ENCODE peak calls at places on chromosomes 13 and 19, in six cellular contexts. E is fibroblast of the conjunctiva; X is CD8-positive, alpha-beta memory T cell; N is right lobe of liver; T is glutamatergic neuron; V is activated T-cell treated with anti-CD3 and anti-CD28 coated beads for 4 hours. J is an unnamed sample.

GRCh38 chr19:45747513-45747912 is 14.3 kb downstream of the MEIOSIN start:
- DNase-seq in E (no peak), X (no peak), N (no peak), T (no peak), V (no peak), J (no peak)

GRCh38 chr19:49339364-49340068 is 4.3 kb downstream of the CD37 start:
- DNase-seq in E (peak; percentile 75), X (no peak), N (peak; percentile 86), T (peak; percentile 83), V (no peak), J (peak; percentile 91)

GRCh38 chr19:41323430-41324125 is 13.6 kb downstream of the CCDC97 start:
- DNase-seq in E (peak; percentile 88), X (no peak), N (peak; percentile 41), T (peak; percentile 67), V (no peak), J (no peak)

GRCh38 chr13:38417727-38418126 is 68.1 kb downstream of the UFM1 start:
- DNase-seq in E (peak; percentile 8), X (no peak), N (no peak), T (no peak), V (no peak), J (no peak)

GRCh38 chr13:36298535-36299068 is 988 bp upstream of the CCDC169 start:
- DNase-seq in E (no peak), X (no peak), N (no peak), T (no peak), V (no peak), J (no peak)

GRCh38 chr13:41564046-41564445 is 106.7 kb downstream of the RGCC start:
- DNase-seq in E (no peak), X (no peak), N (no peak), T (no peak), V (no peak), J (no peak)

GRCh38 chr19:50202962-50203280 is 501 bp upstream of the MYH14 start:
- DNase-seq in E (no peak), X (no peak), N (no peak), T (no peak), V (no peak), J (no peak)

GRCh38 chr19:54248016-54248601 is 5.5 kb upstream of the LILRA6 start:
- DNase-seq in E (no peak), X (no peak), N (no peak), T (no peak), V (no peak), J (no peak)

GRCh38 chr13:47794963-47795362 is 206.1 kb downstream of the SUCLA2 start:
- DNase-seq in E (no peak), X (no peak), N (no peak), T (no peak), V (no peak), J (no peak)

J was measured in left lobe of liver.